ENCODE peak calls at places on chromosomes 13 and 19, in four cellular contexts. F is neuronal stem cell, W is IMR-90, I is trophoblast cell. A is an unnamed sample.

GRCh38 chr19:45446295-45446694 is 21.5 kb upstream of the FOSB start:
- DNase-seq in I (peak), W (peak), F (no peak), A (no peak)

GRCh38 chr13:25037057-25037813 is 58.7 kb upstream of the PABPC3 start:
- DNase-seq in I (peak), W (peak), F (peak), A (peak)

GRCh38 chr19:38524369-38524768 is 90.9 kb downstream of the RYR1 start:
- DNase-seq in I (no peak), F (no peak), W (no peak), A (no peak)

GRCh38 chr13:99214232-99214631 is 13.6 kb downstream of the UBAC2 start:
- DNase-seq in W (no peak), F (no peak), I (no peak), A (no peak)

GRCh38 chr19:53055117-53055516 is 10.6 kb downstream of the ERVV-2 start:
- DNase-seq in W (peak), I (peak), F (no peak), A (no peak)

GRCh38 chr13:112624040-112624439 is 36.1 kb upstream of the TUBGCP3 start:
- DNase-seq in F (no peak), W (no peak), I (no peak), A (no peak)

GRCh38 chr13:109989686-109990085 is 203.3 kb upstream of the IRS2 start:
- DNase-seq in I (no peak), F (no peak), W (peak), A (no peak)

GRCh38 chr13:100363874-100364273 is 224.7 kb downstream of the GGACT start:
- DNase-seq in W (peak), I (no peak), F (no peak), A (no peak)

GRCh38 chr13:75693227-75693626 is 57.1 kb downstream of the LMO7 start:
- DNase-seq in F (no peak), W (no peak), I (no peak), A (no peak)

GRCh38 chr13:45807520-45808099 is 43.9 kb downstream of the SIAH3 start:
- DNase-seq in I (peak), W (peak), F (peak), A (peak)

GRCh38 chr19:3785938-3786824 is at the start of gene MATK:
- DNase-seq in W (no peak), F (no peak), I (no peak), A (no peak)

GRCh38 chr13:50685491-50685890 is 158.0 kb downstream of the DLEU7 start:
- DNase-seq in F (no peak), W (no peak), I (no peak), A (no peak)

GRCh38 chr13:37869756-37870488 is at the start of gene TRPC4:
- DNase-seq in W (peak), I (peak), F (peak), A (peak)

GRCh38 chr19:17716309-17716929 is 2.9 kb upstream of the MAP1S start:
- DNase-seq in F (no peak), W (no peak), I (no peak), A (no peak)

GRCh38 chr13:34654203-34654602 is 287.9 kb upstream of the NBEA start:
- DNase-seq in F (no peak), W (no peak), I (no peak), A (no peak)

GRCh38 chr19:51179297-51179696 is 37.2 kb downstream of the SIGLEC7 start:
- DNase-seq in I (no peak), W (no peak), F (no peak), A (peak)

GRCh38 chr19:40713939-40714338 is 2.7 kb downstream of the COQ8B start:
- DNase-seq in F (no peak), W (no peak), I (no peak), A (no peak)

GRCh38 chr19:23440791-23441190 is 45.5 kb upstream of the ZNF91 start:
- DNase-seq in I (peak), W (no peak), F (no peak), A (peak)

GRCh38 chr13:41196620-41197019 is 2.3 kb upstream of the KBTBD7 start:
- DNase-seq in W (no peak), I (peak), F (no peak), A (no peak)

GRCh38 chr19:41929536-41930071 is 1.4 kb upstream of the ERFL start:
- DNase-seq in W (no peak), I (no peak), F (no peak), A (no peak)

GRCh38 chr19:41926861-41927809 is 1.1 kb downstream of the ERFL start:
- DNase-seq in W (no peak), F (no peak), I (no peak), A (no peak)

GRCh38 chr19:41927810-41928192 is 448 bp downstream of the ERFL start:
- DNase-seq in F (no peak), I (no peak), W (no peak), A (no peak)

GRCh38 chr19:41928754-41929535 is 696 bp upstream of the ERFL start:
- DNase-seq in W (no peak), I (no peak), F (no peak), A (no peak)

GRCh38 chr19:41928221-41928683 is at the start of gene ERFL:
- DNase-seq in I (no peak), W (no peak), F (no peak), A (no peak)
- H4K8ac ChIP-seq in I (no peak), W (no peak), F (no peak), A (no peak)

GRCh38 chr13:66809496-66809895 is 420.6 kb downstream of the PCDH9 start:
- DNase-seq in W (peak), I (no peak), F (no peak), A (no peak)
- H2AFZ ChIP-seq in W (no peak), I (no peak), F (peak), A (no peak)

GRCh38 chr13:106143392-106143791 is 392.1 kb downstream of the EFNB2 start:
- DNase-seq in I (no peak), F (no peak), W (peak), A (no peak)

GRCh38 chr13:106139942-106140341 is 395.5 kb downstream of the EFNB2 start:
- DNase-seq in W (no peak), F (no peak), I (no peak), A (no peak)

GRCh38 chr13:106139407-106139806 is 396.1 kb downstream of the EFNB2 start:
- DNase-seq in F (no peak), W (peak), I (peak), A (no peak)

GRCh38 chr13:106138620-106139019 is 396.8 kb downstream of the EFNB2 start:
- DNase-seq in F (no peak), I (no peak), W (no peak), A (no peak)

GRCh38 chr13:106140476-106140875 is 395.0 kb downstream of the EFNB2 start:
- DNase-seq in I (no peak), F (no peak), W (no peak), A (no peak)
- H4K8ac ChIP-seq in I (no peak), F (no peak), W (no peak), A (no peak)

GRCh38 chr19:12156254-12157058 is at the start of gene ZNF625:
- DNase-seq in F (peak), I (peak), W (peak), A (peak)
- H2AFZ ChIP-seq in F (peak), I (peak), W (peak), A (no peak)

A was measured in H9.